ENCODE peak calls at places on chromosomes 2 and 18, in four cellular contexts. One of them, this sample, is unnamed.

GRCh38 chr2:219404954-219405353 is 13.2 kb upstream of the DES start:
- DNase-seq in HL-60: no peak
- DNase-seq in GM12891: no peak
- DNase-seq in K562: no peak
- DNase-seq in this sample: no peak

GRCh38 chr2:51720826-51721225 is 688.9 kb upstream of the NRXN1 start:
- DNase-seq in HL-60: no peak
- DNase-seq in GM12891: no peak
- DNase-seq in K562: no peak
- DNase-seq in this sample: no peak

GRCh38 chr2:134367216-134367615 is 113.3 kb downstream of the MGAT5 start:
- DNase-seq in HL-60: no peak
- DNase-seq in GM12891: no peak
- DNase-seq in K562: no peak
- DNase-seq in this sample: no peak

GRCh38 chr2:86592547-86593230 is 29.4 kb upstream of the CHMP3 start:
- DNase-seq in HL-60: no peak
- DNase-seq in GM12891: no peak
- DNase-seq in K562: no peak
- DNase-seq in this sample: no peak

GRCh38 chr2:2812648-2813047 is 481.6 kb upstream of the MYT1L start:
- DNase-seq in HL-60: no peak
- DNase-seq in GM12891: no peak
- DNase-seq in K562: no peak
- DNase-seq in this sample: no peak

GRCh38 chr2:196957442-196957841 is 30.9 kb upstream of the PGAP1 start:
- DNase-seq in HL-60: no peak
- DNase-seq in GM12891: no peak
- DNase-seq in K562: no peak
- DNase-seq in this sample: no peak

GRCh38 chr2:235766206-235766794 is 272.5 kb downstream of the AGAP1 start:
- DNase-seq in HL-60: peak
- DNase-seq in GM12891: peak
- DNase-seq in K562: peak
- DNase-seq in this sample: no peak

GRCh38 chr2:120861576-120862191 is 126.0 kb downstream of the GLI2 start:
- DNase-seq in HL-60: no peak
- DNase-seq in GM12891: no peak
- DNase-seq in K562: no peak
- DNase-seq in this sample: no peak

GRCh38 chr18:6624729-6625308 is 104.7 kb upstream of the ARHGAP28 start:
- DNase-seq in HL-60: no peak
- DNase-seq in GM12891: no peak
- DNase-seq in K562: no peak
- DNase-seq in this sample: no peak

GRCh38 chr2:100285691-100286090 is 36.6 kb downstream of the LONRF2 start:
- DNase-seq in HL-60: no peak
- DNase-seq in GM12891: no peak
- DNase-seq in K562: no peak
- DNase-seq in this sample: no peak

GRCh38 chr2:41896186-41896846 is 151.5 kb upstream of the PKDCC start:
- DNase-seq in HL-60: no peak
- DNase-seq in GM12891: no peak
- DNase-seq in K562: no peak
- DNase-seq in this sample: peak

GRCh38 chr18:10477121-10477862 is 22.9 kb downstream of the APCDD1 start:
- DNase-seq in HL-60: no peak
- DNase-seq in GM12891: no peak
- DNase-seq in K562: no peak
- DNase-seq in this sample: no peak
- TF ChIP-seq SPI1 in HL-60: no peak
- TF ChIP-seq SPI1 in GM12891: no peak
- TF ChIP-seq SPI1 in K562: no peak
- TF ChIP-seq SPI1 in this sample: no peak

DNA sequence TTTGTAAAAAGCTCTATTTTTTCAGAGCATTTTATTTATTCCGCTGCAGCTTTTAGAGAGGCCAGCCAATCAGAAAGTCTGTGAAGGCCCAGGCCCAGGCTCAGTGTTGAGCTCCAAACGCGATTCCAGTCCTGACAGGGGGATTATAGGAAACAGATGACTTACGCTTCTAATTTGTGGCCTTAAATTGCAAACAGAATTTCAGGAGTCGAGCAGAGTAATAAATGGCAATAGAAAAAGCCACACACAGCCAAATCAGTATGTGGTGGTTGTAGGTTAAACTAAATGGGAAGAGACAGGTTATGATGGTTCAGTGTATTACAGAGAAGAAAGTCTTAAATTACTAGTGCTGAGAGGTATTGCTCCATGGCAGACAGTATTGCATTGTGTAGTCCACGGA is 131.0 kb upstream of the ZEB2 start:
- DNase-seq in HL-60: no peak
- DNase-seq in GM12891: no peak
- DNase-seq in K562: no peak
- DNase-seq in this sample: no peak
- TF ChIP-seq SPI1 in HL-60: no peak
- TF ChIP-seq SPI1 in GM12891: no peak
- TF ChIP-seq SPI1 in K562: no peak
- TF ChIP-seq SPI1 in this sample: no peak

GRCh38 chr2:192313773-192314172 is 119.0 kb upstream of the TMEFF2 start:
- DNase-seq in HL-60: no peak
- DNase-seq in GM12891: no peak
- DNase-seq in K562: no peak
- DNase-seq in this sample: no peak
- TF ChIP-seq SPI1 in HL-60: no peak
- TF ChIP-seq SPI1 in GM12891: no peak
- TF ChIP-seq SPI1 in K562: no peak
- TF ChIP-seq SPI1 in this sample: no peak

GRCh38 chr2:191635333-191636234 is 42.4 kb upstream of the NABP1 start:
- DNase-seq in HL-60: no peak
- DNase-seq in GM12891: no peak
- DNase-seq in K562: no peak
- DNase-seq in this sample: no peak
- TF ChIP-seq SPI1 in HL-60: no peak
- TF ChIP-seq SPI1 in GM12891: no peak
- TF ChIP-seq SPI1 in K562: no peak
- TF ChIP-seq SPI1 in this sample: no peak